ENCODE peak calls at places on chromosomes 7 and 10, in five cellular contexts. K, Z, B, H and J are unnamed samples.
A peak's percentile ranks its signal among the peaks of the same experiment; 100 is the strongest.

GRCh38 chr7:140211698-140212097 is 34.9 kb upstream of the KDM7A start:
- DNase-seq in K (no peak), Z (no peak), B (no peak), H (no peak), J (no peak)

GRCh38 chr7:132930881-132931280 is 151.0 kb downstream of the CHCHD3 start:
- DNase-seq in K (no peak), Z (no peak), B (no peak), H (no peak), J (no peak)

GRCh38 chr10:71860243-71861029 is 9.4 kb upstream of the PSAP start:
- DNase-seq in K (no peak), Z (peak; percentile 99), B (peak; percentile 100), H (peak; percentile 97), J (peak; percentile 93)

GRCh38 chr7:87413951-87414381 is 61.5 kb downstream of the ABCB4 start:
- DNase-seq in K (no peak), Z (peak; percentile 30), B (peak; percentile 12), H (no peak), J (peak; percentile 31)

GRCh38 chr7:70566659-70567058 is 565.3 kb upstream of the GALNT17 start:
- DNase-seq in K (no peak), Z (no peak), B (no peak), H (no peak), J (no peak)

GRCh38 chr7:94439893-94440381 is 45.2 kb downstream of the COL1A2 start:
- DNase-seq in K (no peak), Z (no peak), B (no peak), H (no peak), J (no peak)

GRCh38 chr10:119783665-119784027 is 57.8 kb downstream of the INPP5F start:
- DNase-seq in K (no peak), Z (no peak), B (no peak), H (no peak), J (no peak)

GRCh38 chr10:106360870-106361269 is 803.6 kb downstream of the SORCS1 start:
- DNase-seq in K (no peak), Z (peak; percentile 65), B (no peak), H (no peak), J (no peak)

GRCh38 chr7:126972571-126972970 is 280.2 kb downstream of the GRM8 start:
- DNase-seq in K (no peak), Z (no peak), B (no peak), H (no peak), J (no peak)

GRCh38 chr10:132515811-132516726 is 21.5 kb upstream of the INPP5A start:
- DNase-seq in K (no peak), Z (no peak), B (no peak), H (peak; percentile 78), J (no peak)

GRCh38 chr10:99834410-99834809 is 52.0 kb downstream of the ABCC2 start:
- DNase-seq in K (no peak), Z (peak; percentile 58), B (peak; percentile 37), H (no peak), J (peak; percentile 56)

GRCh38 chr10:76287856-76288255 is 856.4 kb downstream of the LRMDA start:
- DNase-seq in K (no peak), Z (no peak), B (no peak), H (no peak), J (no peak)

GRCh38 chr7:101271021-101271420 is 26.1 kb upstream of the FIS1 start:
- DNase-seq in K (no peak), Z (no peak), B (no peak), H (no peak), J (no peak)

GRCh38 chr7:147498081-147498480 is 1092.5 kb upstream of the C7orf33 start:
- DNase-seq in K (no peak), Z (no peak), B (no peak), H (no peak), J (no peak)

GRCh38 chr7:19095461-19095860 is 22.0 kb downstream of the TWIST1 start:
- DNase-seq in K (no peak), Z (peak; percentile 14), B (no peak), H (no peak), J (peak; percentile 48)

GRCh38 chr10:5888352-5888751 is 1.3 kb downstream of the ANKRD16 start:
- DNase-seq in K (no peak), Z (no peak), B (no peak), H (no peak), J (no peak)

GRCh38 chr7:148332191-148332590 is 258.4 kb upstream of the C7orf33 start:
- DNase-seq in K (no peak), Z (no peak), B (no peak), H (no peak), J (no peak)

GRCh38 chr7:129612112-129613015 is 844 bp downstream of the NRF1 start:
- DNase-seq in K (peak; percentile 31), Z (no peak), B (no peak), H (peak; percentile 86), J (peak; percentile 56)

GRCh38 chr7:149500910-149501309 is 3.3 kb upstream of the ZNF746 start:
- DNase-seq in K (no peak), Z (no peak), B (no peak), H (peak; percentile 48), J (no peak)

GRCh38 chr10:59894114-59894513 is 12.2 kb downstream of the CCDC6 start:
- DNase-seq in K (no peak), Z (peak; percentile 43), B (peak; percentile 42), H (no peak), J (no peak)

GRCh38 chr10:6221192-6221940 is 18.6 kb downstream of the PFKFB3 start:
- DNase-seq in K (no peak), Z (no peak), B (no peak), H (no peak), J (no peak)

GRCh38 chr10:6228647-6229046 is 25.9 kb downstream of the PFKFB3 start:
- DNase-seq in K (no peak), Z (no peak), B (no peak), H (no peak), J (no peak)

GRCh38 chr7:44081266-44081748 is 1.0 kb downstream of the POLM start:
- DNase-seq in K (no peak), Z (no peak), B (no peak), H (no peak), J (no peak)

GRCh38 chr7:157809154-157809862 is 472.5 kb downstream of the DNAJB6 start:
- DNase-seq in K (no peak), Z (no peak), B (no peak), H (no peak), J (no peak)